ENCODE peak calls at places on chromosomes 7 and 10, in nine cellular contexts. K is endothelial cell of umbilical vein; H is CD8-positive, alpha-beta T cell; U is GM23248; S is upper lobe of right lung; L is sigmoid colon; R is IMR-90; W is H1; B is fibroblast of lung. E is an unnamed sample.

GRCh38 chr7:28343462-28343861 is 68.9 kb upstream of the CREB5 start:
- DNase-seq in K (no peak), H (no peak), U (no peak), S (no peak), L (no peak), R (no peak), W (no peak), B (no peak), E (no peak)

GRCh38 chr10:100985336-100985735 is 2.0 kb downstream of the MRPL43 start:
- DNase-seq in K (no peak), H (no peak), U (no peak), S (no peak), L (no peak), R (no peak), W (no peak), B (no peak), E (no peak)

GRCh38 chr10:69215405-69216176 is 4.5 kb upstream of the HKDC1 start:
- DNase-seq in K (peak; percentile 48), H (no peak), U (no peak), S (no peak), L (no peak), R (no peak), W (no peak), B (no peak), E (no peak)

GRCh38 chr10:9301148-9301547 is 1246.7 kb downstream of the GATA3 start:
- DNase-seq in K (peak; percentile 30), H (no peak), U (peak; percentile 32), S (no peak), L (no peak), R (no peak), W (no peak), B (peak; percentile 23), E (no peak)

GRCh38 chr10:110686037-110686436 is 41.9 kb downstream of the RBM20 start:
- DNase-seq in K (no peak), H (no peak), U (no peak), S (no peak), L (no peak), R (peak; percentile 60), W (no peak), B (no peak), E (no peak)

GRCh38 chr10:19767876-19768275 is 48.4 kb upstream of the PLXDC2 start:
- DNase-seq in K (no peak), H (no peak), U (no peak), S (no peak), L (no peak), R (no peak), W (peak; percentile 54), B (no peak), E (no peak)

GRCh38 chr7:130994378-130995115 is 260.5 kb upstream of the KLF14 start:
- DNase-seq in K (no peak), H (no peak), U (peak; percentile 77), S (no peak), L (no peak), R (no peak), W (no peak), B (no peak), E (peak; percentile 33)

GRCh38 chr7:44678096-44678467 is 70.6 kb upstream of the ZMIZ2 start:
- DNase-seq in K (no peak), H (no peak), U (peak; percentile 70), S (no peak), L (no peak), R (peak; percentile 18), W (no peak), B (no peak), E (no peak)

GRCh38 chr10:70619271-70620019 is 16.9 kb upstream of the PRF1 start:
- DNase-seq in K (no peak), H (no peak), U (peak; percentile 66), S (no peak), L (no peak), R (peak; percentile 29), W (no peak), B (peak; percentile 50), E (no peak)

GRCh38 chr10:95133016-95133752 is 60.9 kb upstream of the ACSM6 start:
- DNase-seq in K (peak; percentile 74), H (peak; percentile 47), U (peak; percentile 85), S (peak; percentile 69), L (peak; percentile 66), R (peak; percentile 73), W (peak; percentile 95), B (peak; percentile 79), E (no peak)

GRCh38 chr10:97078280-97079156 is 107.2 kb downstream of the SLIT1 start:
- DNase-seq in K (no peak), H (no peak), U (no peak), S (no peak), L (no peak), R (no peak), W (no peak), B (no peak), E (no peak)

GRCh38 chr10:77571490-77571889 is 66.1 kb downstream of the KCNMA1 start:
- DNase-seq in K (no peak), H (no peak), U (no peak), S (no peak), L (peak; percentile 81), R (no peak), W (no peak), B (no peak), E (no peak)

GRCh38 chr7:123918309-123918708 is 6.7 kb upstream of the SPAM1 start:
- DNase-seq in K (no peak), H (no peak), U (no peak), S (no peak), L (no peak), R (no peak), W (no peak), B (no peak), E (no peak)

GRCh38 chr7:121562274-121562673 is 166.2 kb upstream of the FAM3C start:
- DNase-seq in K (no peak), H (no peak), U (peak; percentile 7), S (no peak), L (no peak), R (peak; percentile 24), W (no peak), B (no peak), E (no peak)

DNA sequence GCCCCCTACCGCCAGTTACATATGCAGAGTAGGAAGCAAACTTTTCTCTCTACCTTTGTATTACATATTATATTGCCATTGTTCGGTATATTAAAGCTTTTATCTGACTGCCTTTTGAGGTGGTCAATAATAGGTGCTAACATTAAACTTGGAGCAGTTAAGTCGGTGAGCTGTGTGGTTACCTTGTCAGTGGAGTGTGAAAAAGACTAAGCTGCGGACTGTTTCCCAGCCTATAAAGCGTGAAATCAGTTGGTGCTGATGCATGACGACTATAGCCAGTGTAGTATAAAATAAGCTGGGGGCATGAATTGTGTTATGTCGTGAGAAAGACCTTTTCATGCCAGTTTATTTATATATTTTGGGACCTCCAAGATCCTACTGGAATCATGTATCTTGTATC is 33.7 kb downstream of the R3HCC1L start:
- DNase-seq in K (no peak), H (no peak), U (no peak), S (no peak), L (no peak), R (no peak), W (no peak), B (no peak), E (no peak)
- H3K4me1 ChIP-seq in K (no peaks in the 10 kb centered on the region), H (no peaks in the 10 kb centered on the region), U (peaks cover 13% of the 10 kb centered on the region), S (no peaks in the 10 kb centered on the region), L (peaks cover 23% of the 10 kb centered on the region), R (no peaks in the 10 kb centered on the region), W (peaks cover 2% of the 10 kb centered on the region), B (no peaks in the 10 kb centered on the region), E (peaks cover 26% of the 10 kb centered on the region)

DNA sequence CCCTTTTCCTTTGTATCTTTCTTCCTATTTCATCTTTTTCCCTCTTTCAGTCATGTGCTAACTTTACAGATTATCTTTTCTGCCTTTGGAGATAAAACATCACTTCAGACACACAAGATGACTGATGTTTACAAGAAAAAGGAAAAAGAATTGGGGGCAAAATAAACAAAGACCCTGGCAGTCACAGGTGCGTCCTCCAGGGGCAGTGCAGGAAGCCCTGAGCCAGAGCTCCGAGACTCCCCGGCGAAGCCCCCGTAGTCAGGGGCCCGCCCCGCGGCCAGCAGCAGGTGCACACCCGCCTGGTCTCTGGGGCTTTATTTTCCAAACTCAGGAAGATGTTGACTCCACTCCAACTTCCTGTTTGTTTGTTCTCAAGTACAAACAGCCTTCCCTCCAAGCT is 10.2 kb downstream of the STK32C start:
- DNase-seq in K (no peak), H (no peak), U (no peak), S (peak; percentile 40), L (peak; percentile 25), R (no peak), W (no peak), B (no peak), E (no peak)
- H3K4me1 ChIP-seq in K (no peaks in the 10 kb centered on the region), H (no peaks in the 10 kb centered on the region), U (no peaks in the 10 kb centered on the region), S (no peaks in the 10 kb centered on the region), L (peaks cover 16% of the 10 kb centered on the region), R (no peaks in the 10 kb centered on the region), W (peaks cover 8% of the 10 kb centered on the region), B (no peaks in the 10 kb centered on the region), E (no peaks in the 10 kb centered on the region)

DNA sequence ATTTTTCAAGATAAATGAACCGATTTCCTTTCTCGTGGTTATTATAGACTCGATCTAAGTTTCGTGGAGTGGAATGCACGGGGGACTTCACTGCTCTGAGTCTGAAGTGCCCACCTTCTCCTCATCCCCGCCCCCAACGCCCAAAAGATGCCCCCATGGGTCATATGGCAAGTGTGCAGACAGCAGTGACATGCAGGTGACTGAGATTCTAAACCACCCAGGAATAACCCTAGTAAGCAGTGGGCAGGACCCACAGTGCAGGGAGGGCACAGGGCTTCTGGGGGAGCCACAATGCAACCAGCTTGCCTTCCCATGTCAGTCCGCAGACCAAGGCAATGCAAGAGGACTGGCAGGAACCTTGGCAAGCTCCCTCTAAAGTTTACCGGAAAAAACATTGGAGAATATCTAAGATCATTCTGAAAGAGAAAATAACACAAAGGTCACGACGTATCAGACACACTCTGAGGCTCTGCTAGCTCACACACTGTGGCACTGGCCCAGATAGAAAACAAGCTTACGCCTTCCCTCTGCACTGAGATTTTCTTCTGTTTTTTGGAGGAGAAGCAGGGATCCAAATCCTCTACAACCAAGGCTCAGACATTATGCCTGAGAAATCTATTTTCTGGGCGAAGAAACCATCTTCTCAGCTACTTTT is 239.6 kb downstream of the MAD1L1 start:
- DNase-seq in K (no peak), H (peak; percentile 9), U (no peak), S (no peak), L (no peak), R (no peak), W (no peak), B (peak; percentile 33), E (no peak)
- H3K4me1 ChIP-seq in K (no peaks in the 10 kb centered on the region), H (peaks cover under 1% of the 10 kb centered on the region), U (no peaks in the 10 kb centered on the region), S (no peaks in the 10 kb centered on the region), L (no peaks in the 10 kb centered on the region), R (no peaks in the 10 kb centered on the region), W (no peaks in the 10 kb centered on the region), B (no peaks in the 10 kb centered on the region), E (peaks cover 24% of the 10 kb centered on the region)

DNA sequence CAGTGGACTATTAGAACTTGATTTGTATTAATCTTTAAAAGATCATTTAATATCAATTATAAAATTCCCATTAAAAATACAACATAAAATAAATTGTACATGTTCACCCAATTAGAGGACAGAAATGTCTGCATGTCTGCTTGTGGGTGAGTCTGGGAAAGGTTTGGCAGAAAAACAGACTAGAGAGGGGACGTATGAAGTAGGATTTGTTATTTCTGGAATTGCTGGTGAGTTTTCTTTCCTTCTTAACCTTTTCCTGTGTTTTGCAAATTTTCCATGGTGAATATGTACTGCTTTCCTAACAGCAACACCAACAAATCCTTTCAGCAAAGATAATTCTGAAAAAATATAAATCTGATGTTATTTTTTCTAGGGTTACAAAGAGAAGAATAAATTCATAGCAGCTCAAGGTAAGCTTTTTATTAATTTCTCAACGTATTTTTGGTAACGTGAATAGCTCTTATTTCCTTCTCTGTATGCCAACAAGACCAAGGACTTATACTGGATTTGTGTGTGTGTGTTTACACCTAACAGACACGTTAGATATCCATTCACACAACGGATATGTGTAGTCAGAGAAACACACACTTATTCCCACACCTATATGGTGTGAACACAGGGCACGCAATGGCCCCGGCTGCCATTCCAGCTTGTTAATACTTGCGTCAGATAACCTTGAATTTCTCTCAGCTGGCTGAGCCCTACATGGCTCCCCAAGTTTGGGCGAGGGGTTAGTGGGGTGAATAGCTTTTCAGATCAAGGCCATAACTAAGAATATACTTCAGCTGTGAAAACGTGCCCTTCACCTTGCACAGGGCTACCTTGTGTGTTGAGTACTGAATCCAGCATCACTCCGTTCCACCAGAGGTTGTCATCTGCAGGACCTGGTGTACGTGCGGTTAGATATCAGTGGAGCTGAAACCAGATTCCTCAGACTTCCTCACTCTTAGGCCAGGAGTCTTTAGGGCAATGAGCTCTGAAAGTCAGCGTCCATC is 64.6 kb downstream of the MKI67 start:
- DNase-seq in K (peak; percentile 72), H (no peak), U (no peak), S (peak; percentile 9), L (no peak), R (no peak), W (no peak), B (no peak), E (no peak)
- H3K4me1 ChIP-seq in K (peaks cover 30% of the 10 kb centered on the region), H (peaks cover 71% of the 10 kb centered on the region), U (peaks cover 14% of the 10 kb centered on the region), S (peaks cover 37% of the 10 kb centered on the region), L (peaks cover 21% of the 10 kb centered on the region), R (peaks cover 6% of the 10 kb centered on the region), W (peaks cover 9% of the 10 kb centered on the region), B (peaks cover 5% of the 10 kb centered on the region), E (peaks cover 29% of the 10 kb centered on the region)